ENCODE peak calls at places on chromosomes 6 and 20, in seven cellular contexts. P, F, B, N, M, J and X are unnamed samples. For H3K9me2, the result is how much of the 10 kb centered on the place peaks cover.

GRCh38 chr20:15045246-15045645 is 707.8 kb upstream of the FLRT3 start:
- DNase-seq in P (no peak), F (no peak), B (no peak), N (peak), M (no peak), J (no peak), X (peak)

GRCh38 chr20:13249118-13249859 is 28.2 kb downstream of the ISM1 start:
- DNase-seq in P (no peak), F (no peak), B (no peak), N (no peak), M (no peak), J (no peak), X (no peak)

GRCh38 chr20:44342240-44342639 is 5.4 kb downstream of the R3HDML start:
- DNase-seq in P (no peak), F (no peak), B (no peak), N (peak), M (no peak), J (no peak), X (no peak)

GRCh38 chr6:137224890-137225198 is 5.7 kb upstream of the IFNGR1 start:
- DNase-seq in P (no peak), F (no peak), B (peak), N (no peak), M (no peak), J (no peak), X (no peak)

GRCh38 chr6:26071135-26071534 is 16.1 kb upstream of the HFE start:
- DNase-seq in P (no peak), F (no peak), B (no peak), N (peak), M (no peak), J (no peak), X (no peak)

GRCh38 chr20:41180599-41181333 is 43.4 kb downstream of the PLCG1 start:
- DNase-seq in P (no peak), F (no peak), B (no peak), N (no peak), M (no peak), J (no peak), X (no peak)

GRCh38 chr6:163965426-163966348 is 551.2 kb downstream of the QKI start:
- DNase-seq in P (peak), F (no peak), B (no peak), N (no peak), M (no peak), J (no peak), X (peak)

GRCh38 chr6:151690768-151691562 is 116.5 kb upstream of the ESR1 start:
- DNase-seq in P (no peak), F (no peak), B (peak), N (peak), M (no peak), J (peak), X (no peak)

GRCh38 chr20:63269724-63270123 is 2.9 kb upstream of the ARFGAP1 start:
- DNase-seq in P (no peak), F (no peak), B (no peak), N (no peak), M (no peak), J (no peak), X (no peak)

GRCh38 chr6:12479451-12479850 is 189.3 kb downstream of the EDN1 start:
- DNase-seq in P (no peak), F (no peak), B (no peak), N (no peak), M (no peak), J (no peak), X (no peak)

GRCh38 chr20:49595346-49595745 is 27.4 kb upstream of the PTGIS start:
- DNase-seq in P (no peak), F (no peak), B (no peak), N (no peak), M (no peak), J (no peak), X (no peak)

GRCh38 chr6:111828799-111829198 is 44.5 kb downstream of the FYN start:
- DNase-seq in P (no peak), F (no peak), B (no peak), N (no peak), M (no peak), J (no peak), X (no peak)

GRCh38 chr6:72272958-72273357 is 348.9 kb upstream of the KCNQ5 start:
- DNase-seq in P (no peak), F (no peak), B (no peak), N (peak), M (no peak), J (no peak), X (no peak)

GRCh38 chr20:21234816-21235215 is 68.3 kb upstream of the XRN2 start:
- DNase-seq in P (no peak), F (no peak), B (no peak), N (no peak), M (peak), J (no peak), X (no peak)

GRCh38 chr6:42374027-42374669 is 77.6 kb downstream of the TRERF1 start:
- DNase-seq in P (no peak), F (no peak), B (no peak), N (no peak), M (no peak), J (no peak), X (no peak)

GRCh38 chr20:50121858-50122271 is 8.9 kb upstream of the UBE2V1 start:
- DNase-seq in P (peak), F (peak), B (peak), N (peak), M (peak), J (no peak), X (no peak)

GRCh38 chr20:36167826-36168634 is 13.5 kb downstream of the EPB41L1 start:
- DNase-seq in P (no peak), F (peak), B (no peak), N (peak), M (no peak), J (no peak), X (no peak)

GRCh38 chr6:110491644-110492317 is 15.4 kb upstream of the SLC22A16 start:
- DNase-seq in P (no peak), F (peak), B (no peak), N (peak), M (peak), J (peak), X (no peak)

GRCh38 chr20:62337558-62338293 is 29.4 kb downstream of the LAMA5 start:
- DNase-seq in P (no peak), F (no peak), B (peak), N (no peak), M (no peak), J (peak), X (no peak)

GRCh38 chr6:133033263-133033662 is 207.9 kb upstream of the EYA4 start:
- DNase-seq in P (no peak), F (no peak), B (no peak), N (no peak), M (no peak), J (no peak), X (no peak)

GRCh38 chr6:70398783-70399730 is 14.3 kb upstream of the FAM135A start:
- DNase-seq in P (no peak), F (peak), B (no peak), N (peak), M (no peak), J (no peak), X (peak)

GRCh38 chr20:61874421-61875068 is 191.1 kb downstream of the TAF4 start:
- DNase-seq in P (no peak), F (peak), B (peak), N (peak), M (peak), J (no peak), X (peak)

GRCh38 chr6:133973109-133973971 is 20.3 kb downstream of the TBPL1 start:
- DNase-seq in P (peak), F (peak), B (peak), N (peak), M (peak), J (peak), X (peak)

GRCh38 chr6:158010591-158011477 is 29.2 kb downstream of the SYNJ2 start:
- DNase-seq in P (no peak), F (no peak), B (no peak), N (no peak), M (no peak), J (no peak), X (no peak)

GRCh38 chr6:138272543-138273305 is 54.4 kb upstream of the PBOV1 start:
- DNase-seq in P (no peak), F (no peak), B (no peak), N (no peak), M (no peak), J (no peak), X (no peak)

GRCh38 chr20:45629496-45630100 is at the start of gene WFDC10A:
- DNase-seq in P (peak), F (peak), B (peak), N (peak), M (peak), J (peak), X (peak)

GRCh38 chr6:115613488-115613887 is 447.2 kb downstream of the FRK start:
- DNase-seq in P (no peak), F (peak), B (no peak), N (peak), M (no peak), J (no peak), X (no peak)

GRCh38 chr20:4150095-4150492 is 134.7 kb upstream of the RNF24 start:
- DNase-seq in P (no peak), F (peak), B (no peak), N (peak), M (no peak), J (no peak), X (peak)

DNA sequence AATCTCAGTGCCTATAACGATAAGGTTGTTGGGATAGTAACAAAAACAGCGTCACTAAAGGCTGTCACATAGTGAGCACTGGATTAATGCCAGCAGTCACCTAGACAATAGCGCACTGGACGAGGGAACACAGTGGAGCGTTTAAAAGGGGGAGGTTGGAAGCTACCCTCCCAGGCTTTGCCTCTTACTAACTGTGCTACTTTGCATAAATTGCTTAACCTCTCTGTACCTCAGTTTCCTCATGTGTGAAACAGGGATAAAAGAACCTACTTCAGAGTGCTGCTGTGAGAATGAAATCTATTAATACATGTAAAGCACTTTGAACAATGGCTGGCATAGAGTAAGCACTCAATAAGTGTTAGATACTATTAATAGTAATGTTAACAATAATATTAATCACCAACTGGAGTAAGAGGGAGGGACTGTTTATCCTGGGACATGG is 10.5 kb downstream of the BCL2L1 start:
- DNase-seq in P (no peak), F (peak), B (no peak), N (no peak), M (peak), J (peak), X (peak)
- TF ChIP-seq EZH2phosphoT487 in P (no peak), F (no peak), B (no peak), N (no peak), M (no peak), J (no peak), X (no peak)

GRCh38 chr6:162683135-162683534 is 44.4 kb downstream of the PRKN start:
- DNase-seq in P (no peak), F (no peak), B (no peak), N (no peak), M (no peak), J (no peak), X (no peak)
- H3K9me2 ChIP-seq in P (under half), F (under half), B (under half), N (under half), M (under half), J (under half), X (under half)

DNA sequence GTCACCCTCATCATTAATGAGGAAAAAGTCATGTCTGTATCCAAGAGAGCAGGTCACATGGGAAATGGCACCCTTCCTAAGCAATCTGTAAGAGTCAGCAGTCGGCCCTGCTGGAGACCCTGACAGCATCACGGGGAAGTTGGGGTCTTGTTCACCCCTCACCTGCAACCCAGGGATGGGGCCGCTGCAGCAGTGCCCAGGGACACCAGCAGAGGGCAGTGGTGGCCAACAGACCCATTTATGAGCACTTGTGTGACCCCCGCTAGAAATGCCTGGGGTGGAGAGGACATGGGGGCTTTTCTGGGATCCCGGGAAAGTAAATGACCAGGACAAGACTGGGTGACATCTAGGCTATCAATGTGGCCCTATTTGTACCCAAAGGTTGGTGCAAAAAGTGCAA is 35.9 kb downstream of the ANKRD60 start:
- DNase-seq in P (peak), F (no peak), B (peak), N (no peak), M (peak), J (no peak), X (no peak)
- TF ChIP-seq EZH2phosphoT487 in P (no peak), F (no peak), B (no peak), N (no peak), M (no peak), J (no peak), X (no peak)

GRCh38 chr6:3755637-3756515 is 4.4 kb upstream of the PXDC1 start:
- DNase-seq in P (no peak), F (no peak), B (no peak), N (peak), M (peak), J (no peak), X (no peak)
- H3K9me2 ChIP-seq in P (under half), F (under half), B (under half), N (under half), M (under half), J (under half), X (under half)